ENCODE peak calls at places on chromosome 6, in eight cellular contexts. Y is neural progenitor cell, A is substantia nigra, K is tibial artery, I is fibroblast of lung, C is AG04450, N is lung, X is hepatocyte. T is an unnamed sample.

GRCh38 chr6:50657513-50657912 is 55.8 kb upstream of the TFAP2D start:
- DNase-seq in I (no peak), K (no peak), Y (no peak), C (no peak), N (no peak), X (no peak), A (no peak), T (no peak)

GRCh38 chr6:108027594-108027993 is 46.9 kb downstream of the OSTM1 start:
- DNase-seq in X (no peak), N (no peak), A (no peak), C (no peak), I (peak), Y (no peak), K (no peak), T (no peak)

GRCh38 chr6:131998255-131998982 is 47.2 kb upstream of the CCN2 start:
- DNase-seq in A (no peak), X (peak), K (peak), N (no peak), I (peak), Y (no peak), C (no peak), T (no peak)

GRCh38 chr6:4607026-4607704 is 169.0 kb upstream of the CDYL start:
- DNase-seq in X (no peak), A (peak), K (peak), I (peak), N (no peak), Y (no peak), C (peak), T (peak)

GRCh38 chr6:82870582-82871172 is 195.0 kb downstream of the UBE3D start:
- DNase-seq in A (no peak), N (no peak), K (no peak), Y (no peak), I (no peak), X (no peak), C (no peak), T (no peak)

GRCh38 chr6:132130530-132131298 is 179.5 kb upstream of the CCN2 start:
- DNase-seq in I (peak), Y (no peak), C (no peak), N (no peak), X (no peak), K (peak), A (no peak), T (no peak)

GRCh38 chr6:106168097-106168888 is 82.2 kb downstream of the PRDM1 start:
- DNase-seq in N (no peak), I (no peak), C (no peak), K (no peak), Y (no peak), X (no peak), A (peak), T (no peak)

GRCh38 chr6:89508755-89509563 is 76.0 kb downstream of the ANKRD6 start:
- DNase-seq in N (peak), A (no peak), Y (no peak), K (no peak), I (peak), X (no peak), C (no peak), T (peak)

GRCh38 chr6:158860279-158860865 is 41.2 kb upstream of the EZR start:
- DNase-seq in Y (no peak), C (no peak), X (no peak), A (no peak), I (no peak), K (no peak), N (no peak), T (no peak)

GRCh38 chr6:44257007-44257752 is at the start of gene SLC35B2:
- DNase-seq in I (peak), C (no peak), Y (peak), X (peak), K (peak), A (peak), N (no peak), T (peak)

GRCh38 chr6:44254957-44255808 is 2.1 kb downstream of the SLC35B2 start:
- DNase-seq in X (no peak), K (no peak), A (no peak), I (peak), N (no peak), Y (no peak), C (no peak), T (no peak)

GRCh38 chr6:44254201-44254956 is 2.9 kb downstream of the SLC35B2 start:
- DNase-seq in N (no peak), A (no peak), X (no peak), K (no peak), C (no peak), Y (no peak), I (no peak), T (no peak)

GRCh38 chr6:44256291-44257006 is 879 bp downstream of the SLC35B2 start:
- DNase-seq in Y (no peak), I (no peak), X (no peak), K (no peak), N (no peak), A (peak), C (no peak), T (no peak)

GRCh38 chr6:44255848-44256247 is 1.5 kb downstream of the SLC35B2 start:
- DNase-seq in Y (no peak), A (no peak), N (no peak), C (no peak), K (no peak), X (no peak), I (no peak), T (no peak)
- H3K27ac ChIP-seq in Y (peak), A (peak), N (peak), C (no peak), K (peak), X (peak), I (peak), T (peak)

DNA sequence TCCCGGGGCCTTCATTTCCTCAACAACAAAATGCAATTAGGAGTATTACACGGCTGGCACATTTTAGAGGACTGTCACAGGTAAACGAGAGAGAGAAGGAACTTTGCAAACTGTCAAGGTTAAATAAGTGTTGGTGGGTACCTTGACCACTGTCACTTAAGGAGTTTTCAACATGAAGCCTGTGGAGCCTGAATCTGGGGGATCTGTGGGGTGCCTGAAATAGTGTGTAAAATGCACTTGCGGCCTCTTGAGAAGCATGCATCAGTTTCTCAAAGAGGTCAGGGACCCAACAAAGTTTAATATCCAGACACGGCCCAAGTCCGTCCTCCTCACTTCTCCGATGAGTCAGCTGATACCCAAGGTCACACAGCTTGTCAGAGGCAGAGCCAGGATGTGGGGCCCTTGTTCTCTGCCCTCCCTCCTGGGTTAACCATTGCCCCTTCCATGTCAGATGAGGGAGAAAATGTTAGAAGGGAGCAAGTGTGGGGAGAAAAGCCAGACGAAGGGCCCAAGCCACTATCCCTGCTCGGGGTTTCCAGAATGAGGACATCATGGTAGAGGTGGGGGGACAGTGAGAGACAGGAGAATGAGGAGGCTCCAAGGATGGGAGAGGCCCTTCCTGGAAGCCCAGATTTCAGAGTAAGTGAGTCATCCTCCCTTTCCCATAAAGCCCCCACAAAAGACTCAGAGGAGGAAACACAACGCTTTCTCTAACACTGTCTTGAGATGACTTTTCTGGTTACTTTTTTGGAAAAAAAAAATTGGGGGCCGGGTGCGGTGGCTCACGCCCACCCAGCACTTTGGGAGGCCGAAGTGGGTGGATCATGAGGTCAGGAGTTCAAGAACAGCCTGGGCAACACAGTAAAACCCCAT is 42.2 kb downstream of the C6orf132 start:
- DNase-seq in I (peak), A (no peak), X (peak), C (peak), Y (no peak), K (no peak), N (no peak), T (no peak)
- H3K27ac ChIP-seq in I (peak), A (no peak), X (peak), C (peak), Y (no peak), K (no peak), N (peak), T (peak)

GRCh38 chr6:129684323-129684884 is 25.6 kb downstream of the ARHGAP18 start:
- DNase-seq in C (no peak), A (no peak), K (no peak), Y (no peak), X (no peak), I (no peak), N (no peak), T (no peak)

GRCh38 chr6:129685640-129686031 is 24.3 kb downstream of the ARHGAP18 start:
- DNase-seq in Y (no peak), K (no peak), A (no peak), X (no peak), C (no peak), N (no peak), I (no peak), T (no peak)

GRCh38 chr6:129686941-129687627 is 22.9 kb downstream of the ARHGAP18 start:
- DNase-seq in K (no peak), N (no peak), X (no peak), Y (no peak), I (peak), C (no peak), A (no peak), T (peak)

GRCh38 chr6:129683606-129684322 is 26.2 kb downstream of the ARHGAP18 start:
- DNase-seq in I (peak), C (peak), A (peak), X (peak), K (peak), Y (no peak), N (peak), T (no peak)

GRCh38 chr6:129684903-129685639 is 24.9 kb downstream of the ARHGAP18 start:
- DNase-seq in Y (no peak), A (no peak), X (no peak), N (no peak), I (no peak), K (no peak), C (no peak), T (no peak)
- H3K27ac ChIP-seq in Y (no peak), A (no peak), X (peak), N (peak), I (peak), K (peak), C (peak), T (no peak)

GRCh38 chr6:39849228-39849627 is 57.1 kb downstream of the DAAM2 start:
- DNase-seq in C (no peak), K (no peak), X (no peak), A (no peak), I (no peak), Y (no peak), N (no peak), T (no peak)
- H3K27ac ChIP-seq in C (no peak), K (peak), X (no peak), A (no peak), I (no peak), Y (no peak), N (no peak), T (no peak)

DNA sequence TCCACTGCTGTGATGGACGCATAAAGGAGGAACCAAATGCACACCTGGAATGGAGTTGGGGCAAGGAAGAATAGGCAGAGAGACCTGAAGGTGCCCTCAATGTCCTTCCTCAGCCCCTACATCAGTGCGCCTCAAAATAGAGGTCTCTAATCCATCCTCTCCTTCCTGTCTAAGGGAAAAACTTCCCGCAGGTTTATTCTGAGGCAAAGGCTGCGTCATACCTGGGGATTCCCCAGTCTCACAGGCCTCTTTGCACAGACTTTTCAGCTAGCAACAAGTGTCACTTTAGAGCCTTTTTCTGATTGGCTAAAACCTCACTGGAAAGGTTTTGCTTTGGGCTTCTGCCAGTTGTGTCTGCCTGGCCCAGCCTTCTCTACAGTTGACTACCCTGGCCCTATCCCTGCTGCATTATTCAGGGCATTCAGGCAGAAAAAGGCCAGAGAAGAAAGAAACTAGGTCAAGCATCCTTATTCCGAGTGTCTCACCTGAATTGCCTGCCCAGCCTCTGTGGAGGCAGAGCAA is 1.8 kb upstream of the HLA-DQB1 start:
- DNase-seq in K (no peak), I (no peak), N (peak), X (peak), Y (peak), C (no peak), A (no peak), T (peak)
- H3K27ac ChIP-seq in K (no peak), I (no peak), N (peak), X (peak), Y (no peak), C (no peak), A (no peak), T (no peak)

GRCh38 chr6:141562181-141562800 is 570.4 kb upstream of the GJE1 start:
- DNase-seq in K (peak), C (no peak), Y (peak), N (peak), X (peak), A (no peak), I (peak), T (peak)

GRCh38 chr6:141562801-141563763 is 569.6 kb upstream of the GJE1 start:
- DNase-seq in A (peak), I (peak), C (peak), Y (peak), X (peak), N (peak), K (peak), T (peak)

DNA sequence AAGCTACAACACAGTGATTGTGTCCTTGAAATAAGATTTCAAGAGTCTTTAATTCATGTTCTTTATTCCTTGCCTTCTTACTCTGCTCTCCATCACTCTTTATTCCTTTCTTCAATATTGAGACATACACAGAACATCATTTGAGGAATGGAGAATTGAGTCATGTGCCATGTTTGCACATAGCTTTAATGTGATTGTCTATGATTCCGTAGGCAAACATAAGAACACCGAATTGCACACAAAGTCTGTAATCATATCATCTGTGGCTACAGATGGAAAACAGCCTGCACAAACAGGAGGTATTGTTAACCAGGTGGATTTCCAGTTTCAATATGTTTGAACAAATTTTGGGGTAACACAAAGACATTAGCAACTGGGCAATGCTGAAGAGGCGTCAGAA is 571.6 kb upstream of the GJE1 start:
- DNase-seq in I (no peak), Y (no peak), X (no peak), A (no peak), C (no peak), K (no peak), N (no peak), T (no peak)
- H3K27ac ChIP-seq in I (no peak), Y (no peak), X (no peak), A (no peak), C (no peak), K (no peak), N (no peak), T (no peak)

GRCh38 chr6:165468361-165468760 is 159.0 kb upstream of the C6orf118 start:
- DNase-seq in C (no peak), K (no peak), Y (no peak), I (no peak), X (no peak), A (no peak), N (no peak), T (no peak)
- H3K27ac ChIP-seq in C (no peak), K (no peak), Y (no peak), I (no peak), X (no peak), A (no peak), N (no peak), T (no peak)

GRCh38 chr6:170404036-170404435 is 97.5 kb downstream of the FAM120B start:
- DNase-seq in K (no peak), A (peak), X (no peak), N (no peak), C (no peak), Y (peak), I (peak), T (no peak)
- H3K27ac ChIP-seq in K (no peak), A (peak), X (no peak), N (no peak), C (peak), Y (no peak), I (peak), T (peak)

DNA sequence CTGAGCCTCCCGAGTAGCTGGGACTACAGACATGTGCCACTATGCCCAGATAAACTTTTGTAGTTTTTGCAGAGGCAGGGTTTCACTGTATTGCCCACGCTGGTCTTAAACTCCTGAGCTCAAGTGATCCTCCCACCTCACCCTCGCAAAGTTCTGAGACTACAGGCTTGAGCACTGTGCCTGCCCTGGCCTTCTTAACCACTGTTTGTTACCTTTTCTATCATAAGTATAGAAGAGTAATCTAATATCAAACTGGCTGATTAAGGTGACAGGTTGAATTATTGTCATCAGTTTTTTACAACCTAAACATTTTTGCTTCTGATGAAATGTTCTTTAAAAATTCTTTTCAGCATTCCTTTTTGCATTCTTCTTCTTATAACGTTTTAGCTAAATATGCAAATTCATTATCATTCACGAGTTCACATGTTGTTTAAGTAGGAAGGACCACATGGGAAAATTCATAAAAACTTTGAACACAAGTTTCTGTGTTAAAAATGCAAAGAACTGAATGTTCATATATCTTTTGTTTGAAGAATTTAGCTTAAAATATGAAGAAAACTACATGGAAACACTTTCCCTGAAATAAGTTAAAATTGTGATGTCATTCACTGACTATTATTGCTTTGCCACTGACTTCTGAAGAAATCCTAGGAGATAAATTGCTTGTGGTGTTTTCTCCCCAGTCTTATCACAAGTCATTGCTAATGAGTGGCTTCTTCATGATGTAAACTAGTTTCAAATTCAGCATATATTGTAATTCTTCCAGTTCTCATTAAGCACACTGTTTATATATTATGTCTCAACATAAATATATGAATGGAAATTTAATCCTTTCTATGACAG is 106.6 kb downstream of the ADGRB3 start:
- DNase-seq in K (no peak), N (no peak), Y (no peak), A (no peak), X (no peak), C (no peak), I (peak), T (no peak)
- H3K27ac ChIP-seq in K (no peak), N (no peak), Y (no peak), A (no peak), X (no peak), C (no peak), I (no peak), T (no peak)

DNA sequence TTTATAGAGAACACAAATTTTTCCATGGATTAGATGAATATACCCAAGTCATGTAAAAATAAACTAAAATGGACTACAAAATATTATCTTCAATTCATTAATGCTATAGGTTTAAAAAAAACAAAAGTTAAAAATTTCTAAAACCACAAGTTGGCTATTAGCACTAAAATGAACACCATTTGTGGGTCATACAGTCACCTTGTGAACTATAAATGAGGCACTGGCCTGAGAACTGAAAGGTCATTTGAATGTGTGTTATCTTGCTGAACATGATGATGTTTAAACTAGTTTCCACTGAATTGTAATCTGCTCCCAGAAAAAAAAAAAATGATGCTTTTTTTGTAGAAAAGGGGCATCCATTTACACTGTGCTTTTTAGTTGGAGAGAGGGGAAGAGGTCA is 96.7 kb upstream of the FKBP1C start:
- DNase-seq in X (no peak), N (no peak), C (no peak), K (no peak), A (no peak), Y (no peak), I (no peak), T (no peak)
- H3K27ac ChIP-seq in X (no peak), N (no peak), C (no peak), K (no peak), A (no peak), Y (no peak), I (no peak), T (no peak)

T was measured in cardiac muscle cell.